ENCODE peak calls at places on chromosomes 13 and 19, in eight cellular contexts. One of them, this sample, is unnamed.

GRCh38 chr19:50263176-50263575 is 59.8 kb downstream of the MYH14 start:
- DNase-seq in GM06990: no peak
- DNase-seq in iris pigment epithelial cell: no peak
- DNase-seq in HTR-8/SVneo: no peak
- DNase-seq in stimulated activated CD8-positive, alpha-beta memory T cell treated with anti-CD3 and anti-CD28 coated beads, Interleukin-15, amount 100 ng/mL, for 24 hours: no peak
- DNase-seq in GM19239: no peak
- DNase-seq in substantia nigra: no peak
- DNase-seq in AG20443: no peak
- DNase-seq in this sample: no peak

GRCh38 chr19:35715981-35716734 is 1.6 kb upstream of the KMT2B start:
- DNase-seq in substantia nigra: no peak
- DNase-seq in iris pigment epithelial cell: peak; percentile 40
- DNase-seq in HTR-8/SVneo: peak; percentile 57
- DNase-seq in GM06990: no peak
- DNase-seq in stimulated activated CD8-positive, alpha-beta memory T cell treated with anti-CD3 and anti-CD28 coated beads, Interleukin-15, amount 100 ng/mL, for 24 hours: no peak
- DNase-seq in AG20443: peak; percentile 82
- DNase-seq in GM19239: no peak
- DNase-seq in this sample: peak; percentile 41

GRCh38 chr13:101640797-101641400 is 188.4 kb downstream of the ITGBL1 start:
- DNase-seq in stimulated activated CD8-positive, alpha-beta memory T cell treated with anti-CD3 and anti-CD28 coated beads, Interleukin-15, amount 100 ng/mL, for 24 hours: no peak
- DNase-seq in GM19239: no peak
- DNase-seq in AG20443: peak; percentile 12
- DNase-seq in iris pigment epithelial cell: peak; percentile 91
- DNase-seq in HTR-8/SVneo: peak; percentile 18
- DNase-seq in GM06990: no peak
- DNase-seq in substantia nigra: no peak
- DNase-seq in this sample: peak; percentile 87

GRCh38 chr13:94344126-94344863 is 135.2 kb downstream of the DCT start:
- DNase-seq in stimulated activated CD8-positive, alpha-beta memory T cell treated with anti-CD3 and anti-CD28 coated beads, Interleukin-15, amount 100 ng/mL, for 24 hours: no peak
- DNase-seq in HTR-8/SVneo: no peak
- DNase-seq in iris pigment epithelial cell: peak; percentile 51
- DNase-seq in GM06990: no peak
- DNase-seq in GM19239: no peak
- DNase-seq in substantia nigra: no peak
- DNase-seq in AG20443: no peak
- DNase-seq in this sample: peak; percentile 43

GRCh38 chr19:15251010-15251748 is 18.9 kb upstream of the EPHX3 start:
- DNase-seq in AG20443: peak; percentile 58
- DNase-seq in substantia nigra: no peak
- DNase-seq in GM06990: no peak
- DNase-seq in iris pigment epithelial cell: peak; percentile 59
- DNase-seq in GM19239: no peak
- DNase-seq in stimulated activated CD8-positive, alpha-beta memory T cell treated with anti-CD3 and anti-CD28 coated beads, Interleukin-15, amount 100 ng/mL, for 24 hours: no peak
- DNase-seq in HTR-8/SVneo: no peak
- DNase-seq in this sample: peak; percentile 67

GRCh38 chr13:102555914-102556553 is 40.8 kb upstream of the TPP2 start:
- DNase-seq in GM19239: peak; percentile 4
- DNase-seq in substantia nigra: no peak
- DNase-seq in iris pigment epithelial cell: peak; percentile 58
- DNase-seq in HTR-8/SVneo: peak; percentile 11
- DNase-seq in GM06990: peak; percentile 6
- DNase-seq in AG20443: peak; percentile 36
- DNase-seq in stimulated activated CD8-positive, alpha-beta memory T cell treated with anti-CD3 and anti-CD28 coated beads, Interleukin-15, amount 100 ng/mL, for 24 hours: no peak
- DNase-seq in this sample: peak; percentile 66

GRCh38 chr13:107788464-107789165 is 426.7 kb downstream of the LIG4 start:
- DNase-seq in AG20443: no peak
- DNase-seq in GM06990: no peak
- DNase-seq in iris pigment epithelial cell: no peak
- DNase-seq in substantia nigra: no peak
- DNase-seq in GM19239: no peak
- DNase-seq in stimulated activated CD8-positive, alpha-beta memory T cell treated with anti-CD3 and anti-CD28 coated beads, Interleukin-15, amount 100 ng/mL, for 24 hours: no peak
- DNase-seq in HTR-8/SVneo: no peak
- DNase-seq in this sample: no peak

GRCh38 chr19:32201661-32202060 is 143.7 kb upstream of the ZNF507 start:
- DNase-seq in stimulated activated CD8-positive, alpha-beta memory T cell treated with anti-CD3 and anti-CD28 coated beads, Interleukin-15, amount 100 ng/mL, for 24 hours: no peak
- DNase-seq in AG20443: no peak
- DNase-seq in GM19239: no peak
- DNase-seq in HTR-8/SVneo: no peak
- DNase-seq in iris pigment epithelial cell: no peak
- DNase-seq in substantia nigra: no peak
- DNase-seq in GM06990: no peak
- DNase-seq in this sample: no peak

GRCh38 chr19:15759962-15760565 is 22.3 kb downstream of the OR10H3 start:
- DNase-seq in AG20443: no peak
- DNase-seq in iris pigment epithelial cell: no peak
- DNase-seq in stimulated activated CD8-positive, alpha-beta memory T cell treated with anti-CD3 and anti-CD28 coated beads, Interleukin-15, amount 100 ng/mL, for 24 hours: no peak
- DNase-seq in HTR-8/SVneo: no peak
- DNase-seq in GM19239: no peak
- DNase-seq in substantia nigra: no peak
- DNase-seq in GM06990: no peak
- DNase-seq in this sample: no peak

GRCh38 chr13:66556306-66556705 is 673.8 kb downstream of the PCDH9 start:
- DNase-seq in substantia nigra: no peak
- DNase-seq in stimulated activated CD8-positive, alpha-beta memory T cell treated with anti-CD3 and anti-CD28 coated beads, Interleukin-15, amount 100 ng/mL, for 24 hours: no peak
- DNase-seq in GM19239: no peak
- DNase-seq in iris pigment epithelial cell: peak; percentile 43
- DNase-seq in GM06990: no peak
- DNase-seq in HTR-8/SVneo: peak; percentile 18
- DNase-seq in AG20443: no peak
- DNase-seq in this sample: peak; percentile 61

GRCh38 chr19:44903602-44904425 is 1.8 kb upstream of the APOE start:
- DNase-seq in iris pigment epithelial cell: peak; percentile 59
- DNase-seq in GM19239: peak; percentile 86
- DNase-seq in HTR-8/SVneo: peak; percentile 61
- DNase-seq in AG20443: peak; percentile 84
- DNase-seq in substantia nigra: peak; percentile 63
- DNase-seq in stimulated activated CD8-positive, alpha-beta memory T cell treated with anti-CD3 and anti-CD28 coated beads, Interleukin-15, amount 100 ng/mL, for 24 hours: peak; percentile 79
- DNase-seq in GM06990: peak; percentile 79
- DNase-seq in this sample: peak; percentile 75

GRCh38 chr19:56837892-56838679 is 2.4 kb downstream of the PEG3 start:
- DNase-seq in iris pigment epithelial cell: peak; percentile 12
- DNase-seq in stimulated activated CD8-positive, alpha-beta memory T cell treated with anti-CD3 and anti-CD28 coated beads, Interleukin-15, amount 100 ng/mL, for 24 hours: no peak
- DNase-seq in substantia nigra: peak; percentile 90
- DNase-seq in HTR-8/SVneo: no peak
- DNase-seq in GM06990: no peak
- DNase-seq in GM19239: no peak
- DNase-seq in AG20443: no peak
- DNase-seq in this sample: peak; percentile 24

GRCh38 chr13:31955745-31956144 is 75.8 kb upstream of the FRY start:
- DNase-seq in stimulated activated CD8-positive, alpha-beta memory T cell treated with anti-CD3 and anti-CD28 coated beads, Interleukin-15, amount 100 ng/mL, for 24 hours: no peak
- DNase-seq in iris pigment epithelial cell: no peak
- DNase-seq in GM06990: no peak
- DNase-seq in AG20443: no peak
- DNase-seq in GM19239: no peak
- DNase-seq in substantia nigra: no peak
- DNase-seq in HTR-8/SVneo: no peak
- DNase-seq in this sample: no peak

GRCh38 chr13:44884076-44884729 is 105.1 kb downstream of the NUFIP1 start:
- DNase-seq in GM19239: no peak
- DNase-seq in iris pigment epithelial cell: peak; percentile 83
- DNase-seq in substantia nigra: no peak
- DNase-seq in stimulated activated CD8-positive, alpha-beta memory T cell treated with anti-CD3 and anti-CD28 coated beads, Interleukin-15, amount 100 ng/mL, for 24 hours: no peak
- DNase-seq in AG20443: peak; percentile 75
- DNase-seq in HTR-8/SVneo: peak; percentile 10
- DNase-seq in GM06990: no peak
- DNase-seq in this sample: peak; percentile 61

GRCh38 chr13:36131215-36131930 is at the start of gene DCLK1:
- DNase-seq in iris pigment epithelial cell: peak; percentile 24
- DNase-seq in GM19239: no peak
- DNase-seq in AG20443: peak; percentile 42
- DNase-seq in HTR-8/SVneo: peak; percentile 2
- DNase-seq in GM06990: no peak
- DNase-seq in stimulated activated CD8-positive, alpha-beta memory T cell treated with anti-CD3 and anti-CD28 coated beads, Interleukin-15, amount 100 ng/mL, for 24 hours: no peak
- DNase-seq in substantia nigra: no peak
- DNase-seq in this sample: peak; percentile 41

GRCh38 chr13:104779311-104779710 is 1713.1 kb upstream of the SLC10A2 start:
- DNase-seq in HTR-8/SVneo: peak; percentile 6
- DNase-seq in substantia nigra: no peak
- DNase-seq in GM06990: no peak
- DNase-seq in stimulated activated CD8-positive, alpha-beta memory T cell treated with anti-CD3 and anti-CD28 coated beads, Interleukin-15, amount 100 ng/mL, for 24 hours: no peak
- DNase-seq in AG20443: peak; percentile 17
- DNase-seq in iris pigment epithelial cell: peak; percentile 63
- DNase-seq in GM19239: no peak
- DNase-seq in this sample: peak; percentile 82

GRCh38 chr19:29677001-29677781 is 11.9 kb downstream of the PLEKHF1 start:
- DNase-seq in HTR-8/SVneo: no peak
- DNase-seq in stimulated activated CD8-positive, alpha-beta memory T cell treated with anti-CD3 and anti-CD28 coated beads, Interleukin-15, amount 100 ng/mL, for 24 hours: no peak
- DNase-seq in AG20443: no peak
- DNase-seq in iris pigment epithelial cell: no peak
- DNase-seq in GM19239: no peak
- DNase-seq in GM06990: no peak
- DNase-seq in substantia nigra: no peak
- DNase-seq in this sample: no peak

GRCh38 chr19:34512254-34512796 is 30.8 kb downstream of the WTIP start:
- DNase-seq in stimulated activated CD8-positive, alpha-beta memory T cell treated with anti-CD3 and anti-CD28 coated beads, Interleukin-15, amount 100 ng/mL, for 24 hours: no peak
- DNase-seq in GM06990: no peak
- DNase-seq in GM19239: no peak
- DNase-seq in AG20443: no peak
- DNase-seq in substantia nigra: no peak
- DNase-seq in HTR-8/SVneo: no peak
- DNase-seq in iris pigment epithelial cell: no peak
- DNase-seq in this sample: no peak

GRCh38 chr19:43726736-43727592 is 11.1 kb downstream of the IRGC start:
- DNase-seq in HTR-8/SVneo: no peak
- DNase-seq in GM06990: no peak
- DNase-seq in GM19239: no peak
- DNase-seq in AG20443: peak; percentile 63
- DNase-seq in stimulated activated CD8-positive, alpha-beta memory T cell treated with anti-CD3 and anti-CD28 coated beads, Interleukin-15, amount 100 ng/mL, for 24 hours: no peak
- DNase-seq in substantia nigra: peak; percentile 7
- DNase-seq in iris pigment epithelial cell: no peak
- DNase-seq in this sample: no peak

GRCh38 chr19:41599175-41599966 is 23.4 kb downstream of the CEACAM21 start:
- DNase-seq in GM19239: no peak
- DNase-seq in iris pigment epithelial cell: no peak
- DNase-seq in substantia nigra: no peak
- DNase-seq in HTR-8/SVneo: no peak
- DNase-seq in AG20443: no peak
- DNase-seq in stimulated activated CD8-positive, alpha-beta memory T cell treated with anti-CD3 and anti-CD28 coated beads, Interleukin-15, amount 100 ng/mL, for 24 hours: no peak
- DNase-seq in GM06990: no peak
- DNase-seq in this sample: no peak

GRCh38 chr19:30085394-30085793 is 143.4 kb downstream of the URI1 start:
- DNase-seq in stimulated activated CD8-positive, alpha-beta memory T cell treated with anti-CD3 and anti-CD28 coated beads, Interleukin-15, amount 100 ng/mL, for 24 hours: no peak
- DNase-seq in iris pigment epithelial cell: no peak
- DNase-seq in GM06990: no peak
- DNase-seq in GM19239: no peak
- DNase-seq in AG20443: no peak
- DNase-seq in HTR-8/SVneo: peak; percentile 17
- DNase-seq in substantia nigra: no peak
- DNase-seq in this sample: no peak

GRCh38 chr19:29404951-29405727 is 120.7 kb upstream of the VSTM2B start:
- DNase-seq in stimulated activated CD8-positive, alpha-beta memory T cell treated with anti-CD3 and anti-CD28 coated beads, Interleukin-15, amount 100 ng/mL, for 24 hours: no peak
- DNase-seq in iris pigment epithelial cell: no peak
- DNase-seq in GM06990: no peak
- DNase-seq in AG20443: peak; percentile 51
- DNase-seq in GM19239: no peak
- DNase-seq in substantia nigra: no peak
- DNase-seq in HTR-8/SVneo: no peak
- DNase-seq in this sample: no peak

This sample was measured in choroid plexus epithelial cell.